ENCODE peak calls at places on chromosomes 6 and 20, in five cellular contexts. One of them, this sample, is unnamed.

GRCh38 chr6:166623318-166623717 is 3.7 kb downstream of the RPS6KA2 start:
- DNase-seq in mesenchymal stem cell: no peak
- DNase-seq in H1: no peak
- DNase-seq in trophoblast cell: no peak
- DNase-seq in neuronal stem cell: no peak
- DNase-seq in this sample: no peak

GRCh38 chr6:52512199-52512598 is 64.7 kb downstream of the TRAM2 start:
- DNase-seq in neuronal stem cell: no peak
- DNase-seq in mesenchymal stem cell: peak
- DNase-seq in H1: no peak
- DNase-seq in trophoblast cell: peak
- DNase-seq in this sample: no peak

GRCh38 chr20:46132705-46133120 is 14.6 kb downstream of the CD40 start:
- DNase-seq in neuronal stem cell: peak
- DNase-seq in trophoblast cell: peak
- DNase-seq in H1: no peak
- DNase-seq in mesenchymal stem cell: peak
- DNase-seq in this sample: peak

GRCh38 chr20:6091661-6092060 is 31.2 kb downstream of the FERMT1 start:
- DNase-seq in neuronal stem cell: no peak
- DNase-seq in H1: no peak
- DNase-seq in trophoblast cell: peak
- DNase-seq in mesenchymal stem cell: no peak
- DNase-seq in this sample: no peak

GRCh38 chr6:160285541-160286105 is 27.0 kb upstream of the SLC22A2 start:
- DNase-seq in mesenchymal stem cell: no peak
- DNase-seq in H1: no peak
- DNase-seq in trophoblast cell: no peak
- DNase-seq in neuronal stem cell: no peak
- DNase-seq in this sample: no peak

GRCh38 chr6:156028310-156029131 is 572.9 kb upstream of the NOX3 start:
- DNase-seq in trophoblast cell: no peak
- DNase-seq in neuronal stem cell: no peak
- DNase-seq in mesenchymal stem cell: peak
- DNase-seq in H1: no peak
- DNase-seq in this sample: no peak

GRCh38 chr6:37671061-37671460 is 26.6 kb downstream of the MDGA1 start:
- DNase-seq in trophoblast cell: no peak
- DNase-seq in neuronal stem cell: no peak
- DNase-seq in mesenchymal stem cell: no peak
- DNase-seq in H1: no peak
- DNase-seq in this sample: no peak

GRCh38 chr20:37347891-37348642 is 2.1 kb downstream of the SRC start:
- DNase-seq in mesenchymal stem cell: no peak
- DNase-seq in neuronal stem cell: no peak
- DNase-seq in H1: no peak
- DNase-seq in trophoblast cell: no peak
- DNase-seq in this sample: no peak

GRCh38 chr6:100512203-100512862 is 47.6 kb upstream of the SIM1 start:
- DNase-seq in H1: no peak
- DNase-seq in mesenchymal stem cell: peak
- DNase-seq in neuronal stem cell: no peak
- DNase-seq in trophoblast cell: peak
- DNase-seq in this sample: no peak

DNA sequence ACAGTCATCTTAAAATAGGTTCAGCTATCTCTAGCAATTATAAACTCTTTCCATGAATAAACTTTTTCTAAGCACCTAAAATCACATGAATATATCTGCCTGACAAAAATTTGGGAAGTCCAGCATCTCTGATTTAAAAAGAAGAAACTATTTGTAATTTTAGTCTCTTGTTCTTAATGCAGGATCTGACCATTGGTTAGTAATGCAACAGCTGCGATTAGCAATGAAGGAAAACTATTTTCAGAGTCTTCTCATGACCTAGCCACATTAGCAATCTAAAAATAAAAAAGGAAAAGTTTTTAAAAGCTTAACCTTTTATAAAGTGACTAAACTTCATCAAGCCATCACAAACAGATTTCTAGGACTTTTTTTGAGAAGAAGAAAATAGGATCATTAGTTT is 97.5 kb downstream of the PTPRK start:
- DNase-seq in mesenchymal stem cell: no peak
- DNase-seq in H1: no peak
- DNase-seq in trophoblast cell: no peak
- DNase-seq in neuronal stem cell: no peak
- DNase-seq in this sample: no peak
- H2BK12ac ChIP-seq in mesenchymal stem cell: no peak
- H2BK12ac ChIP-seq in H1: no peak
- H2BK12ac ChIP-seq in trophoblast cell: no peak
- H2BK12ac ChIP-seq in neuronal stem cell: no peak
- H2BK12ac ChIP-seq in this sample: no peak

GRCh38 chr6:16871047-16871446 is 109.8 kb upstream of the ATXN1 start:
- DNase-seq in mesenchymal stem cell: no peak
- DNase-seq in trophoblast cell: no peak
- DNase-seq in H1: no peak
- DNase-seq in neuronal stem cell: no peak
- DNase-seq in this sample: no peak
- H2BK12ac ChIP-seq in mesenchymal stem cell: no peak
- H2BK12ac ChIP-seq in trophoblast cell: no peak
- H2BK12ac ChIP-seq in H1: no peak
- H2BK12ac ChIP-seq in neuronal stem cell: no peak
- H2BK12ac ChIP-seq in this sample: no peak

DNA sequence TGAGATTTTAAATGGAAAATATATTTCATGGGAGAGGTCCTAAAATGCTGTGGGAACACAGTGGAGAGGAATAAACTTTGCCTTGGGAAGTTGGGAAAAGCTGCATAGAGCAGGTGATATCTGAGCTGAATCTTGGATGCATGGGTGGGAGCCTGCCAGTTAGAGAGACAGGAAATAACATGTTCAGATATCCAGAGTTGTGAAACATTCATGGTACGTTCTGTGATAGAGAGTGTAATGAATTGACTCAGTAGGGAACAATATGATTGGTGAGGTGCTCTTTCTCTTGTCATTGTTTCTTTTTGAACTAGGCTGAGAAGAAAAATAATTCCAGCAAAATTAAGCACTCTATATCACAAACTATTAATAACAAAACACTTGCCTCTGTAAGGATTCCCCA is 72.8 kb downstream of the RPS12 start:
- DNase-seq in mesenchymal stem cell: no peak
- DNase-seq in H1: no peak
- DNase-seq in trophoblast cell: no peak
- DNase-seq in neuronal stem cell: no peak
- DNase-seq in this sample: no peak
- H2BK12ac ChIP-seq in mesenchymal stem cell: no peak
- H2BK12ac ChIP-seq in H1: no peak
- H2BK12ac ChIP-seq in trophoblast cell: no peak
- H2BK12ac ChIP-seq in neuronal stem cell: no peak
- H2BK12ac ChIP-seq in this sample: no peak

GRCh38 chr20:10291564-10292240 is 73.1 kb downstream of the SNAP25 start:
- DNase-seq in trophoblast cell: no peak
- DNase-seq in neuronal stem cell: no peak
- DNase-seq in H1: no peak
- DNase-seq in mesenchymal stem cell: no peak
- DNase-seq in this sample: no peak
- H2BK12ac ChIP-seq in trophoblast cell: no peak
- H2BK12ac ChIP-seq in neuronal stem cell: no peak
- H2BK12ac ChIP-seq in H1: no peak
- H2BK12ac ChIP-seq in mesenchymal stem cell: no peak
- H2BK12ac ChIP-seq in this sample: no peak

DNA sequence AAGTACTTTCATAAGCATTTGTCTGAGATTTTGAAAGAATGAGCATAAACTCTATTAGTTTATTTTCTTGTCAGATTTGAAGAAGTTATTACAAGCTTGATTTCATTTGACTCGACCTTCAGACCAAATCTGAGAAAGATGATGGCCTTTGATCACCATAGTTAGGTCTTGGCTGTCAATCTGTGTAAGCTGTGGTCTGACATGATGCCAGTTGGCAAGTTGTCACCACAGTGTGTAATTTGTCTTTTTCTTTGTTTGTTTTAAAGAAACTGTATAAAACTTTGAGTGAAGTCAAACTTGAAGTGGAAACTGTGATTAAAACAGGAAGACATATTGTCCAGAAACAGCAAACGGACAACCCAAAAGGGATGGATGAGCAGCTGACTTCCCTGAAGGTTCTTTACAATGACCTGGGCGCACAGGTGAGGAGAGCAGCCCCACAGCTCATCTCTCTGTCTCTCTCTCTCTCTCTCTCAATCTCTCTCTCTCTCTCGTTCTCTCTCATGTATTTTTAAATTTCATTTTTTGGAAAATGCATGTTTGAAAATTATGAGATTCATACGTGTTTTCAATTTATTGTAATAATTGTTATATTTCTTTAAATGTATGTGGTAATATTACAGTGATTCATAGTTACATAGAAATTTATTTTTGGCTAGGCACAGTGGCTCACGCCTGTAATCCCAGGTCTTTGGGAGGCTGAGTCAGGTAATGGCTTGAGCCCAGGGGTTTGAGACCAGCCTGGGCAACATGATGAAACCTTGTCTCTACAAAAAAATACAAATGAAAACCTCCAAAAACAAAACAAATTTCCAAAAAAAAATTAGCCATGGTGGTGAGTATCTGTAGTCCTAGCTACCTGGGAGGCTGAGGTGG is 208.1 kb downstream of the UTRN start:
- DNase-seq in neuronal stem cell: no peak
- DNase-seq in trophoblast cell: no peak
- DNase-seq in H1: no peak
- DNase-seq in mesenchymal stem cell: no peak
- DNase-seq in this sample: no peak
- H2BK12ac ChIP-seq in neuronal stem cell: no peak
- H2BK12ac ChIP-seq in trophoblast cell: no peak
- H2BK12ac ChIP-seq in H1: no peak
- H2BK12ac ChIP-seq in mesenchymal stem cell: no peak
- H2BK12ac ChIP-seq in this sample: no peak